ENCODE peak calls at places on chromosomes 5 and 9, in five cellular contexts. E is adrenal gland; V is H1; Q is naive thymus-derived CD4-positive, alpha-beta T cell; L is lower lobe of right lung. K is an unnamed sample.

GRCh38 chr9:71769175-71770165 is 1.2 kb upstream of the CEMIP2 start:
- DNase-seq in E (peak; percentile 96), V (no peak), Q (peak; percentile 78), L (peak; percentile 91), K (peak; percentile 75)

GRCh38 chr9:83639266-83639665 is 16.3 kb downstream of the IDNK start:
- DNase-seq in E (no peak), V (no peak), Q (no peak), L (no peak), K (no peak)

GRCh38 chr9:7205806-7206205 is 448.0 kb downstream of the KDM4C start:
- DNase-seq in E (no peak), V (no peak), Q (no peak), L (no peak), K (no peak)

GRCh38 chr5:92544042-92544441 is 1037.0 kb downstream of the NR2F1-AS1 start:
- DNase-seq in E (no peak), V (no peak), Q (no peak), L (no peak), K (no peak)

GRCh38 chr5:30390095-30390494 is 803.4 kb upstream of the CDH6 start:
- DNase-seq in E (no peak), V (no peak), Q (no peak), L (no peak), K (no peak)

GRCh38 chr5:123786411-123786810 is 274.4 kb downstream of the CSNK1G3 start:
- DNase-seq in E (no peak), V (no peak), Q (no peak), L (no peak), K (no peak)

GRCh38 chr9:14880951-14881465 is 29.2 kb downstream of the FREM1 start:
- DNase-seq in E (no peak), V (no peak), Q (no peak), L (no peak), K (no peak)

GRCh38 chr5:96565843-96566242 is 96.3 kb upstream of the CAST start:
- DNase-seq in E (no peak), V (no peak), Q (no peak), L (no peak), K (no peak)

GRCh38 chr5:15286659-15287058 is 213.3 kb upstream of the FBXL7 start:
- DNase-seq in E (no peak), V (no peak), Q (no peak), L (no peak), K (no peak)

GRCh38 chr5:100970646-100971045 is 67.6 kb upstream of the ST8SIA4 start:
- DNase-seq in E (no peak), V (no peak), Q (no peak), L (no peak), K (no peak)

GRCh38 chr5:150065346-150065745 is 21.0 kb downstream of the CSF1R start:
- DNase-seq in E (no peak), V (no peak), Q (no peak), L (no peak), K (no peak)

GRCh38 chr9:128702445-128702948 is at the start of gene PKN3:
- DNase-seq in E (peak; percentile 80), V (peak; percentile 61), Q (peak; percentile 85), L (peak; percentile 92), K (peak; percentile 79)

GRCh38 chr9:137178939-137179630 is 7.2 kb upstream of the TMEM210 start:
- DNase-seq in E (no peak), V (no peak), Q (no peak), L (no peak), K (no peak)

GRCh38 chr5:123422433-123423277 is 548 bp downstream of the CEP120 start:
- DNase-seq in E (peak; percentile 33), V (no peak), Q (peak; percentile 42), L (no peak), K (peak; percentile 41)

GRCh38 chr5:81233080-81233634 is at the start of gene CKMT2:
- DNase-seq in E (peak; percentile 96), V (peak; percentile 61), Q (no peak), L (peak; percentile 81), K (no peak)

GRCh38 chr5:155539958-155540595 is 526.5 kb downstream of the KIF4B start:
- DNase-seq in E (no peak), V (no peak), Q (no peak), L (no peak), K (no peak)

GRCh38 chr9:137689745-137690529 is 71.1 kb downstream of the EHMT1 start:
- DNase-seq in E (no peak), V (no peak), Q (no peak), L (no peak), K (no peak)

GRCh38 chr5:56323505-56323904 is 90.4 kb upstream of the ANKRD55 start:
- DNase-seq in E (no peak), V (no peak), Q (no peak), L (no peak), K (no peak)

GRCh38 chr5:72325566-72326297 is 5.6 kb downstream of the PTCD2 start:
- DNase-seq in E (no peak), V (no peak), Q (no peak), L (no peak), K (no peak)

GRCh38 chr5:167143726-167144125 is 1147.7 kb upstream of the WWC1 start:
- DNase-seq in E (no peak), V (no peak), Q (no peak), L (no peak), K (no peak)

GRCh38 chr5:135308752-135309151 is 90.3 kb downstream of the MACROH2A1 start:
- DNase-seq in E (no peak), V (no peak), Q (no peak), L (no peak), K (no peak)

GRCh38 chr9:15735083-15735974 is 182.5 kb downstream of the CCDC171 start:
- DNase-seq in E (no peak), V (no peak), Q (no peak), L (no peak), K (no peak)

GRCh38 chr9:77647659-77648457 is at the start of gene GNA14:
- DNase-seq in E (no peak), V (no peak), Q (no peak), L (no peak), K (no peak)

GRCh38 chr9:2276296-2276695 is 261.1 kb downstream of the SMARCA2 start:
- DNase-seq in E (no peak), V (no peak), Q (no peak), L (no peak), K (no peak)

GRCh38 chr9:18550286-18550685 is 76.3 kb downstream of the ADAMTSL1 start:
- DNase-seq in E (no peak), V (no peak), Q (no peak), L (no peak), K (no peak)

GRCh38 chr9:116689117-116689516 is 2.0 kb downstream of the TRIM32 start:
- DNase-seq in E (no peak), V (no peak), Q (no peak), L (no peak), K (no peak)

GRCh38 chr5:146440870-146441495 is 6.2 kb upstream of the TCERG1 start:
- DNase-seq in E (no peak), V (no peak), Q (no peak), L (no peak), K (no peak)

GRCh38 chr9:120702075-120702474 is 12.2 kb downstream of the MEGF9 start:
- DNase-seq in E (no peak), V (no peak), Q (no peak), L (no peak), K (no peak)

GRCh38 chr9:88833946-88834345 is 157.3 kb upstream of the S1PR3 start:
- DNase-seq in E (no peak), V (no peak), Q (no peak), L (no peak), K (no peak)

GRCh38 chr9:112898872-112899281 is 8.2 kb upstream of the SLC46A2 start:
- DNase-seq in E (no peak), V (no peak), Q (no peak), L (no peak), K (no peak)

GRCh38 chr5:1468247-1468612 is 23.0 kb upstream of the SLC6A3 start:
- DNase-seq in E (no peak), V (no peak), Q (peak; percentile 23), L (no peak), K (no peak)

DNA sequence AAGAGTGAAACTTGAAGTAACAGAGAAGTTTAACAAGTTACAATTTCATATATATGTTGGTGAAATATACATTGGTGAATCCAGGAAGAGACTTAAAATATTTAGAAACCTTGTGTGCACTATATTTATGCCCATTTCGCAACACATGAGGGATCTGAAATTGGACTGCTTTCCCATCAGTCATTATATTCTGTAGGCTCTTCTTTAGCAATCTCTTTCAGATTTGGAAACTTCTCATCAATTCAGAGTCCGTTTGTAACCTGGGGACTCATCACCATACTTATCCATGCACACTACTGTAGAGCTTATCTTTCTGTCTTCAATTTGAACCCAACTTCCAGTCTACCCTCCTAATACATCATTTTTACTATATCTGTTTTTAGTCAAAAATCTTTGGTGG is 2.2 kb downstream of the ITGA1 start:
- DNase-seq in E (no peak), V (no peak), Q (no peak), L (no peak), K (no peak)
- H3K4me3 ChIP-seq in E (peak overlapping the region; percentile 88), V (no peak overlapping the region), Q (no peak overlapping the region), L (peak overlapping the region; percentile 72), K (no peak overlapping the region)

DNA sequence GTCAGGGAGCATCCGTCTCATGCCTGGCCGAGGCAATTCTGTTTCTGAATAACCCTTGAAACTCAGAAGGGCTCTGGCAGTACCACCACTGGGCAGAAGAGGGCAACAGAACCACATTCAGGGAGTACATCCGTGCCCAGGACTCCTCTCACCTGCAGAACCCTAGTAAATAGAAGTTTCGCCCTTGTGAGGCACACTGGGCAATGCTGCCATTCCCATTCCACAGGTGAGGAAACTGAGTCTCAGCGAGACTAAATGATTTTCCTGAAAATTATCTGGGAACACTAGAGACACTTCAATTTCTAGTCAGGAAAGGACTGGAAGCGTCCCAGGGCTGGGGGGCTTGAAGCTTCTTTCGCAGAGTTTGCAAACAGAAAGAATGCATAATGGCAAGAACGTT is 74.7 kb downstream of the FGF1 start:
- DNase-seq in E (peak; percentile 78), V (peak; percentile 49), Q (peak; percentile 54), L (peak; percentile 64), K (peak; percentile 48)
- H3K27ac ChIP-seq in E (no peak overlapping the region), V (no peak overlapping the region), Q (no peak overlapping the region), L (no peak overlapping the region), K (no peak overlapping the region)

DNA sequence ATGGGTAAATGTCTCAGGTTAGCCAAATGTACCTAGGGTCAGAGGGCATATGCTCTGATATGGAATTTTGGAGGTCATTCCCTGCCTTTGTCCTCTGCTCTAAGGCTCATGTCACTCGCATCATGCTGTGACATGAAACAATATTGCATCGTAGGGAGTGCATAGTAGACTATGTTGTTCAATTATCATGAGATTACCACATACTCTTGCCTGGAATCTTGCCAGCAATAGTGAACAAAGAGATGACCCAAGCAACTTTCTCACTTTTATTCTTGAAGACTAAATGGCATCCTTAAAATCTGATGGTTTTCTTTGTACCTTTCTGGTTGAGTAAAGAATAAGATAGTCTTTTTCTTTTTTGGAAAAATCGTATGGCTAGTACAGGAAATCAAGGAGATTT is 27.7 kb downstream of the ZNF462 start:
- DNase-seq in E (no peak), V (no peak), Q (no peak), L (no peak), K (no peak)
- H3K4me1 ChIP-seq in E (peaks cover 9% of the 10 kb centered on the region), V (peaks cover 22% of the 10 kb centered on the region), Q (no peaks in the 10 kb centered on the region), L (peaks cover 8% of the 10 kb centered on the region), K (no peaks in the 10 kb centered on the region)

DNA sequence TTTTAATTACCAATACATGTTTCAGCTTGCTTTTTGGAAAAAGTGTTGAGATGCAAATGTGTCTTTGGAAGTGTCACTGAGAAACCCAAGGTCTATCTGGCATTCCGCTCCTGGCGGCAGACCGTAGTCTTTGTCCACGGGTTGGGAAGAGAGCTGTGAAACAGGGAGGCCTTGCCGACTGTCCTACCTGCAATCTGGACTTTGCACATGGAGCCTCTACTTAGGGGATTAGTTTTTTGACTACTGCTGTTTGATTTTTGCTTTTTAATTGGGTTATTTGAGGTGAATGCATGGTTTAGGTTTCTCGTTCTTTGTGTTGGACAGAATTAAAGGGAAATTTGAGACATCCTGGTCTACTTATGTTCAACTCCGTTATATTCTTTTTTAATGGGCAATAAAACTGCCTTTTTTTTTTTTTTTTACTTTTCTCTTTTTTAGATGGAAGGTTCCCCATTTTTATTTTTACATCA is 25.7 kb downstream of the TRIO start:
- DNase-seq in E (no peak), V (no peak), Q (no peak), L (no peak), K (no peak)
- H3K4me3 ChIP-seq in E (no peak overlapping the region), V (no peak overlapping the region), Q (no peak overlapping the region), L (no peak overlapping the region), K (no peak overlapping the region)

K was measured in CD4-positive, alpha-beta memory T cell.